ENCODE peak calls at places on chromosomes 16 and 17, in four cellular contexts. S, V, Z and U are unnamed samples.

GRCh38 chr16:48949636-48950035 is 332.0 kb downstream of the CBLN1 start:
- DNase-seq in S (no peak), V (no peak), Z (no peak), U (no peak)

GRCh38 chr16:50539822-50540710 is 8.1 kb upstream of the NKD1 start:
- DNase-seq in S (no peak), V (no peak), Z (no peak), U (no peak)

GRCh38 chr16:50011707-50012106 is 13.3 kb upstream of the CNEP1R1 start:
- DNase-seq in V (no peak), S (no peak), Z (no peak), U (no peak)

GRCh38 chr16:46612121-46612520 is 9.1 kb downstream of the SHCBP1 start:
- DNase-seq in S (no peak), Z (no peak), V (peak; percentile 19), U (peak; percentile 73)

GRCh38 chr16:67547423-67548264 is 14.7 kb upstream of the CTCF start:
- DNase-seq in S (no peak), V (peak; percentile 61), Z (no peak), U (peak; percentile 95)

GRCh38 chr17:58318627-58319180 is 9.9 kb downstream of the TSPOAP1 start:
- DNase-seq in V (no peak), Z (no peak), S (peak; percentile 3), U (no peak)

GRCh38 chr16:73949574-73950348 is 346.9 kb upstream of the PSMD7 start:
- DNase-seq in V (no peak), S (no peak), Z (no peak), U (no peak)

GRCh38 chr16:84362410-84362809 is 5.9 kb upstream of the ATP2C2 start:
- DNase-seq in S (no peak), V (no peak), Z (no peak), U (no peak)

GRCh38 chr17:77319211-77320031 is 178.7 kb downstream of the SEC14L1 start:
- DNase-seq in S (peak; percentile 81), V (no peak), Z (peak; percentile 97), U (peak; percentile 86)

DNA sequence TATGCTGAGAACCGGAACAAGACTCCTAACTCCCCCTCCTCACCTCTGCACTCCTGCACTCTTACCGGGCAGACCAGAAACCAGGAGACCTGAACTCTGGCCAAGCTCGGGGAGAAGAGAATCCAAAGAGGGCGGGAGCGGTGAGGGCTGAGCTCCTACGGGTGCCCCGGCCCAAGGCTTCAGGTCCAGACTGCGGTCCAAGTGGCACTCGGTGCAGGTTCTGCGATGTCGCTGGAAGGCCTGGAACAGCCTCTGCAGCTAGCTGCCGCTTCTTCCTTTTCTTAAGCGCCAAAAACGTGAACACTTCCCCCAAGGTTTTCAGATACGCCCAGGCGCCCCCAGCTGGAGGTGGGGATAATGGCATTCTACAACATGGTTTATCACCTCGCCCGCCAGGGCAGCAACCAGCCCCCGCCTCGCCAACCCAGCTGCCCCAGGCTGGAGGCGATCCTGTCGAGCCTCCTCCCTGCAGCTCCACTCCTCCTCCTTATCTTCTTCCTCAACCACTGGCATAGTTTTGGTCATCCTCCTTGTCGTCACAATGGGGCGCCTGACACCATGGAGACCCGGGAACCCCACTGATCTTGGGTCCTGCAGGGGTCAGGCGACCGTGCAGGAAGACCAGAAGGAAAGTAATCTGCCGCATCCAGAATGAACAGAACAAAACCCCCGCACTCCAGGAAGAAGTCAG is 1735.9 kb downstream of the TP53TG3F start:
- DNase-seq in S (no peak), V (no peak), Z (no peak), U (no peak)
- H3K9me3 ChIP-seq in S (no peaks in the 10 kb centered on the region), V (peaks cover 2% of the 10 kb centered on the region), Z (peaks cover 2% of the 10 kb centered on the region), U (no peaks in the 10 kb centered on the region)

DNA sequence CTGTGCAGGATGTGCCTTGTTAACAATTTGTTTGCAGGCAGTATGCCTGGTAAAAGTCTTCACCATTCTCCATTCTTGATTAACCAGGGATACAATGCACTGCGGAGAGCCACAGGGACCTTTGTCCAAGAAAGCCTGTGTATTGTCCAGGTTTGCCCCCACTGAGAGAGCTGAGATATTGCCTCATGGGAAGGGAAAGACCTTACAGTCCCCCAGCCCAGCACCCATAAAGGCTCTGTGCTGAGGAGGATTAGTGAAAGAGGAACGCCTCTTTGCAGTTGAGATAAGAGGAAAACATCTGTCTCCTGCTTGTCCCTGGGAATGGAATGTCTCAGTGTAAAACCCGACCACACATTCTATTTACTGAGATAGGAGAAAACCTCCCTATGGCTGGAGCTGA is 2169.6 kb downstream of the TP53TG3F start:
- DNase-seq in S (no peak), Z (no peak), V (no peak), U (no peak)
- H3K9me3 ChIP-seq in S (no peaks in the 10 kb centered on the region), Z (no peaks in the 10 kb centered on the region), V (peaks cover 2% of the 10 kb centered on the region), U (no peaks in the 10 kb centered on the region)

DNA sequence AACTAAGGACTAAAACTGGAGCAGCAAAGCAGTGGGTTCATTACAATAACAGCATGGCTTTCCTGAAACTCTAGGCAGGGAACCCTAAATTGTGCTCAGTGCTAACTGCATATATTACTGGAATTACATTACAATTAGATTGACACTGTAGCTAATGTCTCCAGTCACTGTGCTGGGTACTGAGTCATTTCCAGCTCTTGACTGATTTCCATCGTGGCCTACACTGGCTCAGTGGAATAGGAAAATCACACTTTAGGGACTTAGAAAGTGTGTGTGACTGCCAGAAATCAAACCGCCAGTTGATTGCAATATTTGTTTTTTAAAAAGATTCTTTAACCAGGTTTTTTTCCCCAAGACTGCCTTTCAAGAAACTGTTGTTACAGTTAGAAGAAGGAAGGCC is 1447.4 kb upstream of the GOT2 start:
- DNase-seq in S (no peak), Z (no peak), V (no peak), U (no peak)
- H3K9me3 ChIP-seq in S (no peaks in the 10 kb centered on the region), Z (no peaks in the 10 kb centered on the region), V (peaks cover 2% of the 10 kb centered on the region), U (no peaks in the 10 kb centered on the region)

DNA sequence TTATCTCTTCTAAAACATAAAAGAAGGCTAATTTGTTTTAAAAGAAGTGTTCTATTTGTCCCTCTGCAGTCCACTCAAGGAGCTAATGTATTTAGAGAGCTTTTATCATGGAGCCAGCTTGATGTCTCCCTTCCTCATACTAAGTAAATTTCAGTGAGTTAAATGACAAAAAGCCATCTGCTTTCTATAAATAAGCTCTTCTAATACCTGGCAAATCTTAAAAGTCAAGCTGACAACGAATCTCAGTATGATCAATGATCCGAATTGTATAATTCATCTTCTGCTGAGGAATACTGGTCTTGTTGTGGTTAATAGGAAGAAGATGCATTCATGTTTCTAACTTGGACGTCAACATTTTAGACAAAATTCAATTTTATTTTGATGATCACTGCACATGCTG is 1390.7 kb downstream of the CDH8 start:
- DNase-seq in S (no peak), Z (no peak), V (no peak), U (no peak)
- H3K9me3 ChIP-seq in S (no peaks in the 10 kb centered on the region), Z (peaks cover 7% of the 10 kb centered on the region), V (peaks cover 7% of the 10 kb centered on the region), U (no peaks in the 10 kb centered on the region)

GRCh38 chr16:53743149-53743566 is 39.2 kb downstream of the FTO start:
- DNase-seq in V (peak; percentile 16), Z (no peak), S (no peak), U (no peak)

GRCh38 chr16:53740476-53740875 is 36.5 kb downstream of the FTO start:
- DNase-seq in S (no peak), V (no peak), Z (no peak), U (no peak)

GRCh38 chr16:53744449-53744848 is 40.5 kb downstream of the FTO start:
- DNase-seq in S (no peak), V (peak; percentile 44), Z (no peak), U (no peak)

GRCh38 chr16:53740933-53741531 is 37.1 kb downstream of the FTO start:
- DNase-seq in Z (no peak), V (no peak), S (no peak), U (no peak)

DNA sequence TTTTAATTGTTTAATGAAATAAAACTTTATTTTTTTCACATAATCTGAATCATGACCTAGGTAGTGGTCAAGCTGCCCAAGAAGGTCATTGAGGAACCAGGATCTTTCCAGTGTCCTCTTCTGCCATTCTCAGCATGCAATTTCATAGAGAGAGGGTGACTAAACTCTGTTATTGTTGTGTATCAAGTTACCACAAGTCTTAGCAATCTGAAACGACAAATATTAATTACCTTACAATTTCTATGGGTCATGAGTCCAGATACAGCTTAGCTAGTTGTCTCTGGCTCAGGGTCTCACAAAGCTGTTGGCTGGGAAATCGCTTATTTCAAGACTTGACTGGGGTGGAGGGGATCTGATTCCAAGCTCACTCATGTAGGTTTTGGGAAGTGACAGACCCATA is 37.6 kb downstream of the FTO start:
- DNase-seq in Z (no peak), S (no peak), V (no peak), U (no peak)
- H3K9me3 ChIP-seq in Z (no peaks in the 10 kb centered on the region), S (no peaks in the 10 kb centered on the region), V (no peaks in the 10 kb centered on the region), U (no peaks in the 10 kb centered on the region)

DNA sequence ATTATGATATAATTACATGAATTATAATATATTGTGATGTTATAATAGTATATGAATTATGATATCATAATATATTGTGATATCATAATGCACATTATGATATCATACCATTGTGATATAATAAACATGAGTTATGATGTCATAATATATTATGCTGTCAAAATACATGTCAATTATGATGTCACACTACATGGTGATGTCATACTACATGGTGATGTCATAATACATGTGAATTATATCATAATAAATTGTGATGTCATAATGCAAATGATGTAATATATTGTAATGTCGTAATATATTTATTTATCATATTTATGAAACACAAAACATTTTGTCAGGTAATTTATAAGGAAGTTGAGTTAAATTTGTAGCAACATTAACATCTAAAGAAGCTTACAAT is 1950.1 kb downstream of the TP53TG3F start:
- DNase-seq in S (no peak), V (no peak), Z (no peak), U (no peak)
- H3K9me3 ChIP-seq in S (no peaks in the 10 kb centered on the region), V (peaks cover 9% of the 10 kb centered on the region), Z (peaks cover 2% of the 10 kb centered on the region), U (no peaks in the 10 kb centered on the region)

GRCh38 chr17:60555786-60556185 is 29.7 kb upstream of the APPBP2 start:
- DNase-seq in S (no peak), V (no peak), Z (no peak), U (no peak)
- H3K9me3 ChIP-seq in S (no peaks in the 10 kb centered on the region), V (peaks cover 4% of the 10 kb centered on the region), Z (peaks cover 10% of the 10 kb centered on the region), U (no peaks in the 10 kb centered on the region)

GRCh38 chr17:27082775-27083154 is 211.1 kb upstream of the WSB1 start:
- DNase-seq in V (no peak), S (no peak), Z (no peak), U (no peak)
- H3K9me3 ChIP-seq in V (no peaks in the 10 kb centered on the region), S (no peaks in the 10 kb centered on the region), Z (no peaks in the 10 kb centered on the region), U (no peaks in the 10 kb centered on the region)